ENCODE peak calls at places on chromosomes 5 and 9, in nine cellular contexts. One of them, this sample, is unnamed.

GRCh38 chr5:6766558-6767191 is 53.4 kb downstream of the TENT4A start:
- DNase-seq in posterior vena cava: peak; percentile 93
- DNase-seq in NB4: peak; percentile 96
- DNase-seq in renal cortical epithelial cell: peak; percentile 89
- DNase-seq in NCI-H1105: peak; percentile 97
- DNase-seq in NCI-H69: peak; percentile 96
- DNase-seq in activated T-cell treated with anti-CD3 and anti-CD28 coated beads, Interleukin-2, amount 50 U/mL, for 72 hours: peak; percentile 72
- DNase-seq in BE2C: peak; percentile 96
- DNase-seq in cardiac fibroblast: peak; percentile 63
- DNase-seq in this sample: peak; percentile 94

GRCh38 chr9:93156475-93157008 is 22.5 kb upstream of the NINJ1 start:
- DNase-seq in NB4: no peak
- DNase-seq in NCI-H1105: no peak
- DNase-seq in activated T-cell treated with anti-CD3 and anti-CD28 coated beads, Interleukin-2, amount 50 U/mL, for 72 hours: peak; percentile 78
- DNase-seq in posterior vena cava: no peak
- DNase-seq in cardiac fibroblast: no peak
- DNase-seq in NCI-H69: no peak
- DNase-seq in renal cortical epithelial cell: no peak
- DNase-seq in BE2C: no peak
- DNase-seq in this sample: no peak

GRCh38 chr9:35553670-35554543 is 51.2 kb upstream of the TESK1 start:
- DNase-seq in activated T-cell treated with anti-CD3 and anti-CD28 coated beads, Interleukin-2, amount 50 U/mL, for 72 hours: peak; percentile 40
- DNase-seq in NCI-H69: peak; percentile 69
- DNase-seq in BE2C: peak; percentile 70
- DNase-seq in renal cortical epithelial cell: peak; percentile 71
- DNase-seq in cardiac fibroblast: peak; percentile 88
- DNase-seq in posterior vena cava: no peak
- DNase-seq in NB4: peak; percentile 85
- DNase-seq in NCI-H1105: no peak
- DNase-seq in this sample: peak; percentile 70

GRCh38 chr9:88661759-88662158 is 126.8 kb downstream of the NXNL2 start:
- DNase-seq in cardiac fibroblast: peak; percentile 63
- DNase-seq in renal cortical epithelial cell: peak; percentile 17
- DNase-seq in activated T-cell treated with anti-CD3 and anti-CD28 coated beads, Interleukin-2, amount 50 U/mL, for 72 hours: no peak
- DNase-seq in BE2C: no peak
- DNase-seq in NCI-H69: no peak
- DNase-seq in posterior vena cava: no peak
- DNase-seq in NCI-H1105: no peak
- DNase-seq in NB4: peak; percentile 21
- DNase-seq in this sample: no peak

GRCh38 chr5:43315262-43315661 is 2.0 kb upstream of the HMGCS1 start:
- DNase-seq in NCI-H69: no peak
- DNase-seq in NCI-H1105: no peak
- DNase-seq in BE2C: no peak
- DNase-seq in posterior vena cava: no peak
- DNase-seq in NB4: no peak
- DNase-seq in activated T-cell treated with anti-CD3 and anti-CD28 coated beads, Interleukin-2, amount 50 U/mL, for 72 hours: peak; percentile 56
- DNase-seq in cardiac fibroblast: peak; percentile 84
- DNase-seq in renal cortical epithelial cell: peak; percentile 89
- DNase-seq in this sample: no peak

GRCh38 chr5:16937023-16937379 is 913 bp upstream of the MYO10 start:
- DNase-seq in NB4: no peak
- DNase-seq in NCI-H69: peak; percentile 68
- DNase-seq in activated T-cell treated with anti-CD3 and anti-CD28 coated beads, Interleukin-2, amount 50 U/mL, for 72 hours: no peak
- DNase-seq in NCI-H1105: no peak
- DNase-seq in posterior vena cava: no peak
- DNase-seq in renal cortical epithelial cell: peak; percentile 53
- DNase-seq in cardiac fibroblast: no peak
- DNase-seq in BE2C: no peak
- DNase-seq in this sample: no peak

GRCh38 chr5:96537386-96537785 is 104.3 kb upstream of the PCSK1 start:
- DNase-seq in cardiac fibroblast: peak; percentile 96
- DNase-seq in renal cortical epithelial cell: peak; percentile 38
- DNase-seq in BE2C: no peak
- DNase-seq in NB4: peak; percentile 41
- DNase-seq in NCI-H69: peak; percentile 22
- DNase-seq in activated T-cell treated with anti-CD3 and anti-CD28 coated beads, Interleukin-2, amount 50 U/mL, for 72 hours: peak; percentile 14
- DNase-seq in NCI-H1105: no peak
- DNase-seq in posterior vena cava: no peak
- DNase-seq in this sample: peak; percentile 81

GRCh38 chr5:15601274-15601673 is 101.3 kb downstream of the FBXL7 start:
- DNase-seq in activated T-cell treated with anti-CD3 and anti-CD28 coated beads, Interleukin-2, amount 50 U/mL, for 72 hours: no peak
- DNase-seq in renal cortical epithelial cell: no peak
- DNase-seq in NCI-H1105: no peak
- DNase-seq in NB4: peak; percentile 8
- DNase-seq in BE2C: peak; percentile 39
- DNase-seq in posterior vena cava: no peak
- DNase-seq in NCI-H69: peak; percentile 54
- DNase-seq in cardiac fibroblast: no peak
- DNase-seq in this sample: no peak

GRCh38 chr5:354581-355378 is 33.3 kb downstream of the AHRR start:
- DNase-seq in NCI-H69: no peak
- DNase-seq in posterior vena cava: no peak
- DNase-seq in BE2C: no peak
- DNase-seq in NCI-H1105: no peak
- DNase-seq in cardiac fibroblast: no peak
- DNase-seq in renal cortical epithelial cell: no peak
- DNase-seq in activated T-cell treated with anti-CD3 and anti-CD28 coated beads, Interleukin-2, amount 50 U/mL, for 72 hours: no peak
- DNase-seq in NB4: no peak
- DNase-seq in this sample: no peak

GRCh38 chr9:122134822-122135528 is 24.6 kb downstream of the NDUFA8 start:
- DNase-seq in NB4: no peak
- DNase-seq in NCI-H1105: no peak
- DNase-seq in NCI-H69: peak; percentile 65
- DNase-seq in BE2C: no peak
- DNase-seq in renal cortical epithelial cell: no peak
- DNase-seq in activated T-cell treated with anti-CD3 and anti-CD28 coated beads, Interleukin-2, amount 50 U/mL, for 72 hours: no peak
- DNase-seq in cardiac fibroblast: peak; percentile 36
- DNase-seq in posterior vena cava: no peak
- DNase-seq in this sample: peak; percentile 57

GRCh38 chr9:93115486-93115885 is 18.6 kb downstream of the NINJ1 start:
- DNase-seq in NB4: no peak
- DNase-seq in renal cortical epithelial cell: no peak
- DNase-seq in NCI-H69: peak; percentile 25
- DNase-seq in cardiac fibroblast: no peak
- DNase-seq in activated T-cell treated with anti-CD3 and anti-CD28 coated beads, Interleukin-2, amount 50 U/mL, for 72 hours: no peak
- DNase-seq in NCI-H1105: no peak
- DNase-seq in BE2C: no peak
- DNase-seq in posterior vena cava: no peak
- DNase-seq in this sample: no peak

GRCh38 chr5:135112008-135112670 is 78.1 kb upstream of the PITX1 start:
- DNase-seq in cardiac fibroblast: no peak
- DNase-seq in renal cortical epithelial cell: no peak
- DNase-seq in posterior vena cava: no peak
- DNase-seq in BE2C: no peak
- DNase-seq in activated T-cell treated with anti-CD3 and anti-CD28 coated beads, Interleukin-2, amount 50 U/mL, for 72 hours: no peak
- DNase-seq in NB4: peak; percentile 8
- DNase-seq in NCI-H1105: no peak
- DNase-seq in NCI-H69: no peak
- DNase-seq in this sample: peak; percentile 22

GRCh38 chr5:20113031-20113685 is 125.2 kb upstream of the CDH18 start:
- DNase-seq in cardiac fibroblast: peak; percentile 8
- DNase-seq in renal cortical epithelial cell: no peak
- DNase-seq in NB4: no peak
- DNase-seq in posterior vena cava: no peak
- DNase-seq in NCI-H69: peak; percentile 70
- DNase-seq in BE2C: no peak
- DNase-seq in activated T-cell treated with anti-CD3 and anti-CD28 coated beads, Interleukin-2, amount 50 U/mL, for 72 hours: no peak
- DNase-seq in NCI-H1105: no peak
- DNase-seq in this sample: no peak

GRCh38 chr9:19665146-19665863 is 123.5 kb downstream of the SLC24A2 start:
- DNase-seq in BE2C: no peak
- DNase-seq in cardiac fibroblast: no peak
- DNase-seq in activated T-cell treated with anti-CD3 and anti-CD28 coated beads, Interleukin-2, amount 50 U/mL, for 72 hours: peak; percentile 31
- DNase-seq in NCI-H69: no peak
- DNase-seq in posterior vena cava: no peak
- DNase-seq in renal cortical epithelial cell: no peak
- DNase-seq in NCI-H1105: no peak
- DNase-seq in NB4: no peak
- DNase-seq in this sample: peak; percentile 34

This sample was measured in MV-4-11.